ENCODE peak calls at places on chromosome 22, in five cellular contexts. F, Q, R, H and X are unnamed samples.

GRCh38 chr22:41564563-41564962 is 3.8 kb downstream of the CSDC2 start:
- DNase-seq in F (no peak), Q (peak; percentile 46), R (no peak), H (no peak), X (no peak)

GRCh38 chr22:29717789-29718188 is 2.0 kb upstream of the CABP7 start:
- DNase-seq in F (no peak), Q (no peak), R (no peak), H (no peak), X (no peak)

GRCh38 chr22:25881353-25881752 is 139.4 kb downstream of the MYO18B start:
- DNase-seq in F (no peak), Q (no peak), R (no peak), H (no peak), X (no peak)

GRCh38 chr22:33921576-33922181 is 1.4 kb upstream of the LARGE1 start:
- DNase-seq in F (peak; percentile 86), Q (peak; percentile 60), R (peak; percentile 88), H (peak; percentile 82), X (peak; percentile 92)

GRCh38 chr22:35839811-35840739 is 122.4 kb downstream of the APOL5 start:
- DNase-seq in F (peak; percentile 85), Q (peak; percentile 98), R (peak; percentile 94), H (peak; percentile 99), X (peak; percentile 79)

GRCh38 chr22:44347098-44347497 is 34.3 kb upstream of the SHISAL1 start:
- DNase-seq in F (no peak), Q (peak; percentile 48), R (no peak), H (no peak), X (no peak)

GRCh38 chr22:21939392-21940319 is 13.0 kb downstream of the PPM1F start:
- DNase-seq in F (no peak), Q (no peak), R (no peak), H (no peak), X (no peak)

GRCh38 chr22:30575011-30575671 is 676 bp upstream of the GAL3ST1 start:
- DNase-seq in F (no peak), Q (peak; percentile 70), R (peak; percentile 53), H (peak; percentile 54), X (no peak)

GRCh38 chr22:32354360-32355351 is 3.0 kb upstream of the RFPL3 start:
- DNase-seq in F (no peak), Q (peak; percentile 67), R (no peak), H (peak; percentile 74), X (no peak)

GRCh38 chr22:17773606-17774205 is 563 bp downstream of the BID start:
- DNase-seq in F (peak; percentile 67), Q (peak; percentile 28), R (peak; percentile 78), H (peak; percentile 76), X (no peak)

DNA sequence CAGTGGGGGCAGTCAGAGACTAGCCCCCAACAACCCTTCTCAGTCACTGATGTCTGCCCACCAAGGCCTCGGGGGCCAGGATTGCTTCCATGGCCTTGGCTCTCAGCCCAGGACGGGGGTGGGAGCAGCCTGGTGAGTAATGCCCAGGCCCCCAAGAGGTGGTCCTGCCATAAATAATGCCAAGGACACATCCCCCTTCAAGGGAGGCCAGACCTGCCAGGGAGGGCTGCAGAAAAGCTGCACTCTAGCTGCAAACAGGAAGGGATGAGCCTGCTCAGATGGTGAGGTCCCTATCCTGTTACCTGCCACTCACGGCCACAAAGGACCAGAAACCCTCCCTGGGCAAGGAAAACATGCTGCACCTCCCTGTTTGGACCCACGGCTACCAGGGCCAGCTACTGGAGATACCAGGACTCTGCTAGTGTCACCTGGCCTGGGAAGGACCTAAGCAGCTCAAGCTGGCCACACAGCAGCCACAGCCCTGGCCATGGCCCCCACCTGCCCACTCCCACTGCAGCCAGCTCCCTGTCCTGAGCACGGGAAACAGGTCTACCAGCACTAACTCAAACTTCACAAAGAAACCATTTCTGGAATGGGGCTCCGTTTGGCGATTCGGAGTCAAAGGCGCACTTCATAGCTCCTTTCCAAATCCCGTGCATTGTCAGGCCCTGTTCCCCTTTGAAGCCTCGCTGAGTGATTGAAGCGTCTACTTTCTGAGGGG is 12.1 kb downstream of the GNB1L start:
- DNase-seq in F (no peak), Q (no peak), R (no peak), H (no peak), X (no peak)
- H3K79me1 ChIP-seq in F (peaks cover 11% of the 10 kb centered on the region), Q (peaks cover 63% of the 10 kb centered on the region), R (no peaks in the 10 kb centered on the region), H (peaks cover 6% of the 10 kb centered on the region), X (no peaks in the 10 kb centered on the region)

GRCh38 chr22:37023743-37024338 is 4.3 kb downstream of the MPST start:
- DNase-seq in F (no peak), Q (no peak), R (no peak), H (no peak), X (no peak)

GRCh38 chr22:37024339-37025157 is 5.0 kb downstream of the MPST start:
- DNase-seq in F (no peak), Q (no peak), R (no peak), H (no peak), X (no peak)

GRCh38 chr22:37025500-37026070 is 6.0 kb downstream of the MPST start:
- DNase-seq in F (no peak), Q (no peak), R (no peak), H (no peak), X (no peak)

GRCh38 chr22:37027556-37027955 is 8.0 kb downstream of the MPST start:
- DNase-seq in F (no peak), Q (no peak), R (no peak), H (no peak), X (no peak)

DNA sequence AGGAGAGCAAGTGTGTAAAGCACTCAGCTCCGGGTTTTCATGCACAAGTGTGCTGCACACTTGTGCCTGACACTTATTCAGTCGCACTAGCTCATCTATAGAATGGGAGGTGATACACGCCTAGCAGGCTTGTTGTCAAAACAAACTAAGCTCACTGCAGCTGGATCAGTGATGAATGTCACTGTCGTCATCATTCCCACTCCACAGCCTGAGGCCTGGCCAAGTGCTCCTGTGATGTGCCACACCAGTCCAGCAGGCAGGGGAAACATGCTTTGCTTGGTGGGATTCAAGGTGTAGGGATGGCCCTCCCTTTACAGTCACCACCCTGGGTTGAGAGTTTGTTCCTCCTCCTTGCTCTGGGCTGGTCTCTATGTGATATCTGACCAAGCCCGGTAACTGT is 6.8 kb downstream of the MPST start:
- DNase-seq in F (no peak), Q (no peak), R (no peak), H (no peak), X (no peak)
- H3K79me1 ChIP-seq in F (peaks cover 21% of the 10 kb centered on the region), Q (peaks cover 37% of the 10 kb centered on the region), R (no peaks in the 10 kb centered on the region), H (peaks cover 13% of the 10 kb centered on the region), X (peaks cover 10% of the 10 kb centered on the region)

DNA sequence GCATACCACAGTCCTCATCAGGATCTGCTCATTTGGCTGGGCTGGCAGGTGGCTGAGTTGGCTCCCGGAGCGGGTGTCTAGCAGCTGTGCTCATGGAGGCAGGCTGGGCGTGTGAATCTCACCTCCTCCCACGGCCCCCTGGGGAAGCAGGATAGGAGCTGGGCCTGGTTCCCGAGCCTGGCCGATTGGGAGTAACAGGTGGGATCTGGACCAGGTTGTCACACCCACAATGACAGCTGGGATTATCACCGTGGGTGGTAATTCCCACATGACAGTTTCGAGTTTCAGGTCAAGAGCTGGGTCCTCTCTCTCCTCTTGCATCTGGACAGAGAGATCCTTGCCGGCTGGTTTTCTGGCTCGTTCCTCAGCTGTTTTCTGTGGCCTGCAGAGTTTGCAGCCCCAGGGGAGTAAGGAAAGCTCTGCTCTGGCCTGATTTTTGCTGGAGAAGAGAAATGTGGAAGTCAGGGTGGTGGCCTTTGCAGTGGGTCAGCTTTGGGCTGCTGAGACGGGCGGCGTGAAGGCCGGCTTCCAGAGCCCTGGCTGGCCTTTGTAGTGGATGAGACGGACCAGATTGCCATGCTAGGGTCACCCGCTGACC is 57.0 kb downstream of the BCR start:
- DNase-seq in F (peak; percentile 52), Q (peak; percentile 66), R (peak; percentile 61), H (peak; percentile 96), X (no peak)
- H3K79me1 ChIP-seq in F (peaks cover 29% of the 10 kb centered on the region), Q (peaks cover 85% of the 10 kb centered on the region), R (peaks cover 8% of the 10 kb centered on the region), H (peaks cover 46% of the 10 kb centered on the region), X (peaks cover 36% of the 10 kb centered on the region)

GRCh38 chr22:27755521-27756211 is 45.9 kb downstream of the MN1 start:
- DNase-seq in F (no peak), Q (no peak), R (no peak), H (no peak), X (no peak)

GRCh38 chr22:27754247-27754887 is 47.2 kb downstream of the MN1 start:
- DNase-seq in F (no peak), Q (no peak), R (no peak), H (no peak), X (no peak)

GRCh38 chr22:27752771-27753170 is 48.8 kb downstream of the MN1 start:
- DNase-seq in F (no peak), Q (no peak), R (no peak), H (no peak), X (no peak)

GRCh38 chr22:27756212-27756660 is 45.3 kb downstream of the MN1 start:
- DNase-seq in F (no peak), Q (no peak), R (no peak), H (no peak), X (no peak)

DNA sequence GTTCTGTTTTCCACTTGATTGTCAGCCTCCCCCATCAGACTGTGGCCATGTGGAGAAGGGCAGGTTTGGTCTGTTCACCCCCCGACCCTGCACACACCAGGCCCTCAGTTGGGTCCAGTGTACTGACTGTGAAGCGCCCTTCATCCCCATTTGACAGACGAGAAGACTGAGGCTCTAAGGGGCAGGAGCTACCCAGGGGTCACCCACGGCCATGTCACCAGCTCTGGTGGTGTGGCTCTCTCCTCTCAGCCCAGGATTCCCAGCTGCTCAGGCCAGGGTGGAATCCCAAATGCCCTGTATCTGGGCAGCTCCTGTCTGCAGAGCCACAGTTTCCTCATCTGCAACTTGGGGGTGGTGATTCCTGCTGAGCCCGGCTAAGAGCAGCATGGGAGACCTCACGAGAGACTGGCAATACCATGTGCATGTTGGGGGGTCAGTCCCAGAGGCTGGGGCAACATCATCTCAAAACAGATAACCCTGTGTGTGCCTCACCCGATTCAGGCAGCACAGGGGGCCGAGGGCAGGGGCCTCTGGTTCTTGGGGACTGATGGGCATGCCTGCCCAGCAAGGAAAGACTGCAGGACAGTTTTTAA is 46.6 kb downstream of the MN1 start:
- DNase-seq in F (no peak), Q (no peak), R (no peak), H (no peak), X (no peak)
- H3K79me1 ChIP-seq in F (peaks cover 13% of the 10 kb centered on the region), Q (no peaks in the 10 kb centered on the region), R (no peaks in the 10 kb centered on the region), H (no peaks in the 10 kb centered on the region), X (no peaks in the 10 kb centered on the region)

DNA sequence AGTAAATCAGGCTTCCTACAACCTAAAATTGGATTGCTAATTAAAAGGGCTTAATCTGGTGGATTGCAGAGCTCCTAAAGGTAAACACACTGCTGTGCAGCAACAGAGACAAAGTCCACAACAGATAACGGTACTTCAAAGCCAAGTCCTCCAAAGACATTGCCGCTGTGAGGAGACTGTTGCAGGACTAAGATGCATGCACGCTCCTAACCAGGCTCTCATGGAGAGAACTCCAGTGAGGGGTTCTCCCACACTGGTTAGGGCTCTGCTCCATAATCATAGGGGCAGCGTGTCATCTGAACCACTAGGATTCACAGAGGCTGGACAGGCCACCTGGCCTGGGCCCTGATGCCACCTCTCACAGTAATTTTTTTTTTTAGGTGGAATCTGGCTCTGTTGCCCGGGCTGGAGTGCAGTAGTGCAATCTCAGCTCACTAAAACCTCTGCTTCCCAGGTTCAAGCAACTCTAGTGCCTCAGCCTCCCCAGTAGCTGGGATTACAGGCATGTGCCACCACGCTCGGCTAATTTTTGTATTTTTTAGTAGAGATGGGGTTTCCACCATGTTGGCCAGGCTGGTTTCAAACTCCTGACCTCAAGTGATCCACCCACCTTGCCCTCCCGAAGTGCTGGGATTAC is 56.9 kb upstream of the ARFGAP3 start:
- DNase-seq in F (no peak), Q (no peak), R (no peak), H (peak; percentile 24), X (no peak)
- H3K79me1 ChIP-seq in F (peaks cover 8% of the 10 kb centered on the region), Q (peaks cover 94% of the 10 kb centered on the region), R (no peaks in the 10 kb centered on the region), H (peaks cover 34% of the 10 kb centered on the region), X (peaks cover 25% of the 10 kb centered on the region)

GRCh38 chr22:46723882-46724281 is 14.2 kb downstream of the CERK start:
- DNase-seq in F (no peak), Q (no peak), R (no peak), H (no peak), X (no peak)
- H3K79me1 ChIP-seq in F (peaks cover 21% of the 10 kb centered on the region), Q (peaks cover 81% of the 10 kb centered on the region), R (no peaks in the 10 kb centered on the region), H (peaks cover 11% of the 10 kb centered on the region), X (peaks cover 16% of the 10 kb centered on the region)

GRCh38 chr22:49949914-49950292 is 10.7 kb upstream of the PIM3 start:
- DNase-seq in F (no peak), Q (no peak), R (no peak), H (no peak), X (no peak)
- H3K79me1 ChIP-seq in F (no peaks in the 10 kb centered on the region), Q (peaks cover 4% of the 10 kb centered on the region), R (no peaks in the 10 kb centered on the region), H (no peaks in the 10 kb centered on the region), X (no peaks in the 10 kb centered on the region)